ENCODE peak calls at places on chromosome 2, in nine cellular contexts. One of them, this sample, is unnamed.

GRCh38 chr2:50611261-50612020 is 420.5 kb downstream of the NRXN1 start:
- DNase-seq in IMR-90: no peak
- DNase-seq in T follicular helper cell: no peak
- DNase-seq in caudate nucleus: no peak
- DNase-seq in posterior vena cava: no peak
- DNase-seq in brain pericyte: no peak
- DNase-seq in activated naive CD4-positive, alpha-beta T cell: no peak
- DNase-seq in pancreas: no peak
- DNase-seq in OCI-LY7: no peak
- DNase-seq in this sample: no peak

GRCh38 chr2:161166538-161167409 is 6.5 kb downstream of the TANK start:
- DNase-seq in IMR-90: peak; percentile 35
- DNase-seq in T follicular helper cell: peak; percentile 3
- DNase-seq in caudate nucleus: no peak
- DNase-seq in posterior vena cava: no peak
- DNase-seq in brain pericyte: no peak
- DNase-seq in activated naive CD4-positive, alpha-beta T cell: no peak
- DNase-seq in pancreas: no peak
- DNase-seq in OCI-LY7: no peak
- DNase-seq in this sample: no peak

GRCh38 chr2:172228177-172228785 is 125.6 kb upstream of the DLX2 start:
- DNase-seq in IMR-90: no peak
- DNase-seq in T follicular helper cell: no peak
- DNase-seq in caudate nucleus: no peak
- DNase-seq in posterior vena cava: no peak
- DNase-seq in brain pericyte: no peak
- DNase-seq in activated naive CD4-positive, alpha-beta T cell: no peak
- DNase-seq in pancreas: no peak
- DNase-seq in OCI-LY7: no peak
- DNase-seq in this sample: no peak

GRCh38 chr2:127609818-127610217 is 36.1 kb upstream of the GPR17 start:
- DNase-seq in IMR-90: no peak
- DNase-seq in T follicular helper cell: no peak
- DNase-seq in caudate nucleus: no peak
- DNase-seq in posterior vena cava: peak; percentile 54
- DNase-seq in brain pericyte: no peak
- DNase-seq in activated naive CD4-positive, alpha-beta T cell: no peak
- DNase-seq in pancreas: no peak
- DNase-seq in OCI-LY7: no peak
- DNase-seq in this sample: no peak

GRCh38 chr2:7010376-7010775 is 93.2 kb downstream of the RNF144A start:
- DNase-seq in IMR-90: peak; percentile 3
- DNase-seq in T follicular helper cell: no peak
- DNase-seq in caudate nucleus: no peak
- DNase-seq in posterior vena cava: no peak
- DNase-seq in brain pericyte: no peak
- DNase-seq in activated naive CD4-positive, alpha-beta T cell: no peak
- DNase-seq in pancreas: no peak
- DNase-seq in OCI-LY7: no peak
- DNase-seq in this sample: no peak

GRCh38 chr2:42513252-42513918 is 19.6 kb upstream of the KCNG3 start:
- DNase-seq in IMR-90: peak; percentile 43
- DNase-seq in T follicular helper cell: no peak
- DNase-seq in caudate nucleus: no peak
- DNase-seq in posterior vena cava: peak; percentile 48
- DNase-seq in brain pericyte: no peak
- DNase-seq in activated naive CD4-positive, alpha-beta T cell: no peak
- DNase-seq in pancreas: no peak
- DNase-seq in OCI-LY7: peak; percentile 50
- DNase-seq in this sample: peak; percentile 32

GRCh38 chr2:54336136-54336976 is 80.3 kb upstream of the TSPYL6 start:
- DNase-seq in IMR-90: peak; percentile 92
- DNase-seq in T follicular helper cell: no peak
- DNase-seq in caudate nucleus: no peak
- DNase-seq in posterior vena cava: no peak
- DNase-seq in brain pericyte: no peak
- DNase-seq in activated naive CD4-positive, alpha-beta T cell: no peak
- DNase-seq in pancreas: no peak
- DNase-seq in OCI-LY7: no peak
- DNase-seq in this sample: no peak

GRCh38 chr2:203327582-203327917 is 644 bp upstream of the ABI2 start:
- DNase-seq in IMR-90: no peak
- DNase-seq in T follicular helper cell: no peak
- DNase-seq in caudate nucleus: no peak
- DNase-seq in posterior vena cava: no peak
- DNase-seq in brain pericyte: no peak
- DNase-seq in activated naive CD4-positive, alpha-beta T cell: no peak
- DNase-seq in pancreas: no peak
- DNase-seq in OCI-LY7: no peak
- DNase-seq in this sample: no peak

GRCh38 chr2:100070078-100070477 is 72.3 kb downstream of the AFF3 start:
- DNase-seq in IMR-90: peak; percentile 53
- DNase-seq in T follicular helper cell: no peak
- DNase-seq in caudate nucleus: no peak
- DNase-seq in posterior vena cava: no peak
- DNase-seq in brain pericyte: no peak
- DNase-seq in activated naive CD4-positive, alpha-beta T cell: no peak
- DNase-seq in pancreas: no peak
- DNase-seq in OCI-LY7: no peak
- DNase-seq in this sample: no peak

GRCh38 chr2:68623820-68624219 is 19.6 kb upstream of the PROKR1 start:
- DNase-seq in IMR-90: no peak
- DNase-seq in T follicular helper cell: no peak
- DNase-seq in caudate nucleus: no peak
- DNase-seq in posterior vena cava: no peak
- DNase-seq in brain pericyte: no peak
- DNase-seq in activated naive CD4-positive, alpha-beta T cell: no peak
- DNase-seq in pancreas: no peak
- DNase-seq in OCI-LY7: no peak
- DNase-seq in this sample: no peak

GRCh38 chr2:180050246-180050645 is 43.1 kb upstream of the CWC22 start:
- DNase-seq in IMR-90: peak; percentile 59
- DNase-seq in T follicular helper cell: no peak
- DNase-seq in caudate nucleus: no peak
- DNase-seq in posterior vena cava: no peak
- DNase-seq in brain pericyte: no peak
- DNase-seq in activated naive CD4-positive, alpha-beta T cell: no peak
- DNase-seq in pancreas: no peak
- DNase-seq in OCI-LY7: no peak
- DNase-seq in this sample: no peak

GRCh38 chr2:164975885-164976284 is 20.6 kb upstream of the SLC38A11 start:
- DNase-seq in IMR-90: no peak
- DNase-seq in T follicular helper cell: no peak
- DNase-seq in caudate nucleus: no peak
- DNase-seq in posterior vena cava: no peak
- DNase-seq in brain pericyte: no peak
- DNase-seq in activated naive CD4-positive, alpha-beta T cell: no peak
- DNase-seq in pancreas: no peak
- DNase-seq in OCI-LY7: no peak
- DNase-seq in this sample: no peak

GRCh38 chr2:217307023-217307422 is 447.2 kb upstream of the TNP1 start:
- DNase-seq in IMR-90: no peak
- DNase-seq in T follicular helper cell: no peak
- DNase-seq in caudate nucleus: no peak
- DNase-seq in posterior vena cava: no peak
- DNase-seq in brain pericyte: no peak
- DNase-seq in activated naive CD4-positive, alpha-beta T cell: no peak
- DNase-seq in pancreas: no peak
- DNase-seq in OCI-LY7: no peak
- DNase-seq in this sample: no peak

This sample was measured in lung.